ENCODE peak calls at places on chromosome 2, in eight cellular contexts. U is GM12878, R is erythroblast, I is A549, G is H54, C is tibial nerve, M is IMR-90, D is upper lobe of left lung. Q is an unnamed sample.

GRCh38 chr2:72942881-72943418 is 25.6 kb downstream of the EMX1 start:
- DNase-seq in U (no peak), C (no peak), I (no peak), G (no peak), M (no peak), R (no peak), D (no peak), Q (no peak)

GRCh38 chr2:35783723-35784122 is 571.9 kb upstream of the CRIM1 start:
- DNase-seq in M (no peak), G (no peak), U (no peak), R (no peak), D (no peak), I (peak; percentile 78), C (no peak), Q (no peak)

GRCh38 chr2:24191848-24192247 is 17.0 kb downstream of the FAM228A start:
- DNase-seq in G (no peak), I (no peak), U (no peak), R (no peak), M (no peak), C (no peak), D (no peak), Q (peak; percentile 29)

GRCh38 chr2:2188344-2189111 is 142.5 kb downstream of the MYT1L start:
- DNase-seq in M (no peak), C (no peak), D (no peak), I (no peak), R (no peak), U (no peak), G (no peak), Q (no peak)

GRCh38 chr2:144648837-144649485 is 129.0 kb upstream of the ZEB2 start:
- DNase-seq in G (no peak), I (no peak), R (no peak), M (no peak), C (no peak), U (no peak), D (no peak), Q (no peak)

GRCh38 chr2:134715932-134716643 is 2.7 kb downstream of the TMEM163 start:
- DNase-seq in U (no peak), D (no peak), C (no peak), G (no peak), M (no peak), I (no peak), R (no peak), Q (no peak)

GRCh38 chr2:142130111-142131015 is 453 bp downstream of the LRP1B start:
- DNase-seq in C (peak; percentile 36), D (peak; percentile 48), R (peak; percentile 18), G (no peak), I (peak; percentile 25), U (no peak), M (peak; percentile 51), Q (peak; percentile 25)

GRCh38 chr2:218645126-218645525 is 14.3 kb downstream of the ZNF142 start:
- DNase-seq in R (no peak), U (no peak), I (peak; percentile 28), G (peak; percentile 60), M (peak; percentile 62), D (no peak), C (no peak), Q (no peak)

GRCh38 chr2:159077869-159078268 is 109.4 kb downstream of the TANC1 start:
- DNase-seq in G (no peak), I (no peak), C (no peak), U (no peak), D (no peak), M (no peak), R (no peak), Q (no peak)

GRCh38 chr2:3185910-3186309 is 191.7 kb downstream of the EIPR1 start:
- DNase-seq in M (no peak), G (no peak), U (no peak), D (no peak), C (no peak), I (no peak), R (no peak), Q (no peak)

GRCh38 chr2:11481426-11481788 is 15.4 kb upstream of the E2F6 start:
- DNase-seq in M (no peak), D (no peak), G (no peak), U (no peak), I (no peak), R (no peak), C (no peak), Q (no peak)

GRCh38 chr2:168470880-168471475 is 14.9 kb downstream of the CERS6 start:
- DNase-seq in I (no peak), U (no peak), G (no peak), R (no peak), C (no peak), M (no peak), D (no peak), Q (no peak)

GRCh38 chr2:172643142-172643541 is 87.3 kb downstream of the PDK1 start:
- DNase-seq in C (no peak), G (no peak), M (peak; percentile 93), D (no peak), U (no peak), I (no peak), R (no peak), Q (no peak)

GRCh38 chr2:212777020-212777491 is 238.5 kb upstream of the ERBB4 start:
- DNase-seq in C (no peak), M (peak; percentile 46), R (peak; percentile 27), D (no peak), U (peak; percentile 17), G (no peak), I (peak; percentile 9), Q (no peak)

GRCh38 chr2:12318427-12319057 is 398.2 kb upstream of the TRIB2 start:
- DNase-seq in D (no peak), M (peak; percentile 52), I (no peak), U (no peak), C (no peak), R (no peak), G (no peak), Q (no peak)

GRCh38 chr2:226733189-226733858 is 66.3 kb downstream of the IRS1 start:
- DNase-seq in I (peak; percentile 70), U (no peak), G (no peak), D (no peak), R (no peak), C (no peak), M (no peak), Q (no peak)
- TF ChIP-seq POLR2A in I (no peak), U (no peak), G (no peak), D (no peak), R (no peak), C (no peak), M (no peak), Q (no peak)

GRCh38 chr2:231487197-231487596 is 22.9 kb upstream of the NCL start:
- DNase-seq in U (no peak), G (no peak), D (no peak), M (no peak), R (no peak), C (no peak), I (no peak), Q (no peak)

GRCh38 chr2:231483398-231484329 is 19.4 kb upstream of the NCL start:
- DNase-seq in D (no peak), R (peak; percentile 62), G (no peak), M (no peak), I (no peak), U (no peak), C (no peak), Q (peak; percentile 55)

GRCh38 chr2:231480781-231481180 is 16.5 kb upstream of the NCL start:
- DNase-seq in M (no peak), I (no peak), C (no peak), U (no peak), G (no peak), D (no peak), R (no peak), Q (no peak)

GRCh38 chr2:231479455-231479854 is 15.2 kb upstream of the NCL start:
- DNase-seq in R (no peak), C (no peak), I (no peak), U (no peak), G (no peak), M (no peak), D (no peak), Q (no peak)

GRCh38 chr2:231482806-231483391 is 18.6 kb upstream of the NCL start:
- DNase-seq in U (no peak), C (peak; percentile 60), D (peak; percentile 79), R (peak; percentile 83), I (peak; percentile 69), M (peak; percentile 22), G (peak; percentile 68), Q (no peak)
- TF ChIP-seq POLR2A in U (peak; percentile 80), C (no peak), D (no peak), R (peak; percentile 65), I (no peak), M (no peak), G (no peak), Q (no peak)

DNA sequence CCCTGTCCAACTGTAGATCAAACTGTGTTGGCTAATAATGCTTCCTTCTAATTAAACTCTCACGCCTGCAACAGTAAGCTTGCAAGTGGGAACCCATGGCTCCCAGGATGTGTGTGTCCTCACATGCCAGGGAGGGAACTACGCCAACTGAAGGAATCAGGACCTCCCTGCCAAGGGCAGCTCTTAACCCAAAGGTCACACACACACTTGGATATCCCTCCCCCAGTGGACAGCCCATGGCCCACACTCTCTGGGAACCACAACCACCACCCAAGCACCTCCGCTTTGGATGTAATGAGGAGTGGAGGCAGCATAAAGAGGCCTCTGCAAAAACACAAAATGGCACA is 102.1 kb downstream of the CRACDL start:
- DNase-seq in U (no peak), R (no peak), C (no peak), I (no peak), D (no peak), M (no peak), G (no peak), Q (no peak)
- TF ChIP-seq POLR2A in U (no peak), R (no peak), C (no peak), I (no peak), D (no peak), M (no peak), G (no peak), Q (no peak)

GRCh38 chr2:238808761-238809160 is 39.1 kb upstream of the TWIST2 start:
- DNase-seq in I (peak; percentile 25), U (no peak), G (no peak), C (no peak), R (no peak), M (no peak), D (no peak), Q (no peak)

GRCh38 chr2:238810321-238810720 is 37.6 kb upstream of the TWIST2 start:
- DNase-seq in G (no peak), C (no peak), I (no peak), R (no peak), U (no peak), M (no peak), D (no peak), Q (no peak)

GRCh38 chr2:238813109-238813508 is 34.8 kb upstream of the TWIST2 start:
- DNase-seq in M (no peak), D (no peak), R (no peak), I (no peak), G (no peak), C (no peak), U (no peak), Q (no peak)

GRCh38 chr2:238811293-238811692 is 36.6 kb upstream of the TWIST2 start:
- DNase-seq in G (no peak), D (no peak), M (peak; percentile 6), I (no peak), C (no peak), U (no peak), R (no peak), Q (no peak)

DNA sequence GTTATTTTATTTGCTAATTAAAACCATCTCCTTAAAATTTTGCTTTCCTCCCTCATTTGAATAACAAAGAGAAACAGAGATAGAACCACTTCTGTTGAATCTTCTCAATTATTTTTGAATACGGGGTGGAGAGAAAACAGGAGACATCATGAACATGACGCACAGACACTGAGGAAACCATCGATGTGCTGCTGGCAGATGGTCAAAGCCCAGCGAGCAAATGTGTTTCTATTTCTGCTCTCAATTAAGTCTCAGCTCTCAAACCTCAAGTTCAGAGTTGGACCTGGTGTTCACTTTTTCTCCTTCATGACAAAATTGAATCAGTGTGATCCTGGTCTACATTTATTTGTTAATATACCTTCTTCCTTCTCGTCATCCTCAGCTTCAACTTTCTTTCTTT is 36.1 kb upstream of the TWIST2 start:
- DNase-seq in I (no peak), R (no peak), M (no peak), U (no peak), C (peak; percentile 40), D (no peak), G (no peak), Q (no peak)
- TF ChIP-seq POLR2A in I (no peak), R (no peak), M (no peak), U (no peak), C (no peak), D (no peak), G (no peak), Q (no peak)